ENCODE peak calls at places on chromosomes 16 and 17, in five cellular contexts. N is T-helper 1 cell, S is HEK293T, A is left colon, P is Calu3. B is an unnamed sample.

GRCh38 chr16:11089504-11090124 is 145.2 kb downstream of the CLEC16A start:
- DNase-seq in A (peak; percentile 57), S (no peak), N (no peak), P (no peak), B (no peak)

GRCh38 chr17:48016112-48016511 is 21.5 kb downstream of the COPZ2 start:
- DNase-seq in N (no peak), P (no peak), S (no peak), A (no peak), B (no peak)

GRCh38 chr16:67537636-67538591 is 9.3 kb downstream of the RIPOR1 start:
- DNase-seq in N (peak; percentile 67), P (peak; percentile 74), S (no peak), A (peak; percentile 71), B (peak; percentile 51)

GRCh38 chr17:64998436-64999190 is 57.9 kb downstream of the GNA13 start:
- DNase-seq in P (no peak), N (no peak), A (no peak), S (no peak), B (no peak)

GRCh38 chr17:80652751-80653330 is 108.2 kb downstream of the RPTOR start:
- DNase-seq in P (no peak), S (no peak), N (no peak), A (no peak), B (no peak)

GRCh38 chr17:76252040-76252954 is 12.0 kb upstream of the RNF157 start:
- DNase-seq in P (peak; percentile 75), N (no peak), A (no peak), S (no peak), B (no peak)

GRCh38 chr17:81285179-81285878 is 9.8 kb downstream of the SLC38A10 start:
- DNase-seq in S (no peak), A (peak; percentile 62), P (no peak), N (no peak), B (no peak)

GRCh38 chr17:61299517-61300513 is 99.8 kb upstream of the TBX2 start:
- DNase-seq in S (no peak), A (no peak), N (no peak), P (no peak), B (no peak)

GRCh38 chr17:45282683-45283644 is 21.1 kb upstream of the SPATA32 start:
- DNase-seq in P (no peak), A (no peak), N (no peak), S (no peak), B (no peak)

GRCh38 chr16:79173101-79173500 is 427.4 kb downstream of the MAF start:
- DNase-seq in N (no peak), A (no peak), S (no peak), P (no peak), B (no peak)

GRCh38 chr16:68079616-68080344 is 5.4 kb upstream of the NFATC3 start:
- DNase-seq in S (no peak), N (peak; percentile 36), P (no peak), A (peak; percentile 87), B (no peak)

GRCh38 chr17:44108440-44109311 is 14.8 kb downstream of the HDAC5 start:
- DNase-seq in S (no peak), P (no peak), N (no peak), A (peak; percentile 55), B (no peak)

GRCh38 chr16:380837-381787 is 666 bp downstream of the PGAP6 start:
- DNase-seq in A (peak; percentile 61), P (no peak), N (no peak), S (peak; percentile 29), B (no peak)

GRCh38 chr16:83542491-83542890 is 265.3 kb upstream of the HSBP1 start:
- DNase-seq in P (no peak), A (no peak), N (no peak), S (no peak), B (no peak)

GRCh38 chr16:89575247-89576172 is at the start of gene CPNE7:
- DNase-seq in S (no peak), P (no peak), A (no peak), N (no peak), B (no peak)

GRCh38 chr17:78674156-78674555 is 97.0 kb upstream of the DNAH17 start:
- DNase-seq in S (no peak), A (no peak), N (no peak), P (no peak), B (no peak)

GRCh38 chr17:11176549-11176948 is 64.5 kb upstream of the SHISA6 start:
- DNase-seq in N (no peak), A (no peak), P (no peak), S (no peak), B (no peak)

GRCh38 chr16:19095699-19096098 is 18.1 kb upstream of the ITPRIPL2 start:
- DNase-seq in A (no peak), P (peak; percentile 67), S (no peak), N (no peak), B (no peak)

GRCh38 chr17:63772801-63773271 is 561 bp downstream of the CCDC47 start:
- DNase-seq in N (no peak), S (no peak), P (no peak), A (no peak), B (no peak)

GRCh38 chr17:81246679-81247338 is 7.7 kb downstream of the NDUFAF8 start:
- DNase-seq in A (no peak), S (no peak), P (no peak), N (no peak), B (no peak)

GRCh38 chr17:68399638-68400403 is 57.5 kb downstream of the WIPI1 start:
- DNase-seq in A (no peak), N (no peak), P (no peak), S (no peak), B (no peak)

GRCh38 chr17:3964203-3965122 is at the start of gene ATP2A3:
- DNase-seq in S (no peak), P (peak; percentile 28), N (peak; percentile 46), A (peak; percentile 81), B (no peak)

GRCh38 chr16:59324462-59324861 is 590.3 kb upstream of the GOT2 start:
- DNase-seq in A (no peak), N (no peak), P (no peak), S (no peak), B (no peak)

GRCh38 chr16:67169642-67170167 is 633 bp upstream of the NOL3 start:
- DNase-seq in S (peak; percentile 59), A (peak; percentile 59), N (no peak), P (peak; percentile 41), B (peak; percentile 86)

GRCh38 chr16:4909825-4910224 is 27.1 kb downstream of the PPL start:
- DNase-seq in S (no peak), A (no peak), P (no peak), N (no peak), B (no peak)

GRCh38 chr16:69924777-69925191 is 26.4 kb upstream of the CLEC18A start:
- DNase-seq in N (no peak), A (no peak), P (no peak), S (no peak), B (no peak)

GRCh38 chr17:75816693-75817092 is 27.5 kb downstream of the UNC13D start:
- DNase-seq in N (no peak), S (no peak), P (no peak), A (no peak), B (no peak)